ENCODE peak calls at places on chromosome 19, in ten cellular contexts. Z is endothelial cell, B is suprapubic skin, D is GM13976, Y is fibroblast of pulmonary artery, J is adrenal gland, V is fibroblast of mammary gland, F is WERI-Rb-1, O is PC-3, E is AG10803. A is an unnamed sample.

GRCh38 chr19:29404951-29405727 is 120.7 kb upstream of the VSTM2B start:
- DNase-seq in J (peak), E (no peak), D (no peak), Y (no peak), B (no peak), F (no peak), Z (no peak), O (peak), V (no peak), A (no peak)

GRCh38 chr19:43476606-43477005 is 11.2 kb upstream of the LYPD3 start:
- DNase-seq in F (no peak), B (no peak), J (no peak), V (peak), D (no peak), E (peak), O (peak), Z (no peak), Y (peak), A (no peak)

GRCh38 chr19:54451331-54451871 is 2.4 kb downstream of the LENG8 start:
- DNase-seq in E (no peak), Y (no peak), Z (no peak), D (no peak), O (peak), V (peak), B (no peak), F (no peak), J (no peak), A (no peak)

GRCh38 chr19:39937094-39937493 is 2.7 kb upstream of the FCGBP start:
- DNase-seq in E (no peak), O (no peak), D (peak), Z (no peak), V (no peak), Y (no peak), B (no peak), J (no peak), F (no peak), A (no peak)

GRCh38 chr19:3827306-3827705 is 41.1 kb upstream of the MATK start:
- DNase-seq in F (no peak), Z (no peak), D (no peak), B (no peak), O (no peak), J (no peak), Y (no peak), V (no peak), E (no peak), A (no peak)

GRCh38 chr19:5131031-5131865 is 162.3 kb downstream of the KDM4B start:
- DNase-seq in J (no peak), D (peak), E (no peak), B (no peak), V (no peak), F (no peak), Y (no peak), O (no peak), Z (no peak), A (no peak)

GRCh38 chr19:12899891-12900518 is 9.0 kb downstream of the GCDH start:
- DNase-seq in O (no peak), D (peak), Y (no peak), J (no peak), V (no peak), F (no peak), Z (no peak), B (no peak), E (no peak), A (no peak)

GRCh38 chr19:41401483-41401882 is 3.9 kb downstream of the BCKDHA start:
- DNase-seq in Y (no peak), O (no peak), B (no peak), V (no peak), D (no peak), J (no peak), Z (no peak), E (no peak), F (no peak), A (no peak)

GRCh38 chr19:7970716-7971448 is 27.4 kb upstream of the TIMM44 start:
- DNase-seq in E (peak), J (peak), Z (peak), V (peak), B (no peak), O (peak), F (peak), D (peak), Y (peak), A (no peak)

GRCh38 chr19:4548238-4548584 is 8.4 kb upstream of the LRG1 start:
- DNase-seq in V (no peak), F (no peak), Z (no peak), Y (no peak), O (no peak), E (no peak), B (no peak), J (no peak), D (no peak), A (no peak)

GRCh38 chr19:48400018-48400742 is 6.7 kb downstream of the GRIN2D start:
- DNase-seq in V (peak), O (peak), Y (peak), E (peak), J (no peak), F (no peak), Z (peak), D (peak), B (peak), A (no peak)

GRCh38 chr19:18414504-18415176 is 4.6 kb upstream of the SSBP4 start:
- DNase-seq in O (no peak), B (no peak), D (peak), Y (no peak), F (peak), Z (no peak), V (no peak), J (peak), E (no peak), A (no peak)

GRCh38 chr19:39046037-39046821 is 13.9 kb upstream of the FBXO27 start:
- DNase-seq in B (no peak), Y (no peak), V (no peak), O (peak), F (peak), E (no peak), D (no peak), J (no peak), Z (no peak), A (no peak)

GRCh38 chr19:33946535-33947323 is 150.1 kb downstream of the KCTD15 start:
- DNase-seq in Z (no peak), V (no peak), E (no peak), F (peak), O (no peak), Y (no peak), D (no peak), B (peak), J (no peak), A (peak)

GRCh38 chr19:34962281-34962944 is 1.6 kb downstream of the ZNF792 start:
- DNase-seq in Z (peak), F (no peak), V (no peak), J (peak), B (no peak), Y (peak), E (no peak), O (peak), D (no peak), A (no peak)

GRCh38 chr19:801030-801860 is 4.0 kb downstream of the PTBP1 start:
- DNase-seq in J (peak), O (peak), Y (peak), Z (no peak), E (peak), F (no peak), B (no peak), D (no peak), V (peak), A (no peak)

GRCh38 chr19:1267441-1268391 is 1.4 kb upstream of the CIRBP start:
- DNase-seq in J (peak), B (peak), F (peak), O (no peak), Y (no peak), D (no peak), Z (no peak), V (peak), E (no peak), A (no peak)

GRCh38 chr19:51971624-51972023 is 15.0 kb downstream of the ZNF350 start:
- DNase-seq in V (peak), Z (no peak), O (no peak), D (no peak), E (peak), F (peak), J (no peak), B (no peak), Y (peak), A (no peak)

GRCh38 chr19:3289971-3290569 is 65.6 kb downstream of the CELF5 start:
- DNase-seq in F (no peak), Y (no peak), Z (no peak), J (no peak), V (no peak), B (no peak), D (no peak), E (no peak), O (peak), A (no peak)

GRCh38 chr19:41218615-41219507 is at the start of gene AXL:
- DNase-seq in D (no peak), B (peak), Z (peak), F (peak), Y (peak), J (peak), E (peak), V (peak), O (peak), A (peak)

GRCh38 chr19:46618670-46619231 is 6.1 kb downstream of the PTGIR start:
- DNase-seq in Y (peak), Z (no peak), O (no peak), J (peak), D (peak), F (peak), B (no peak), E (peak), V (peak), A (no peak)

GRCh38 chr19:46533085-46534081 is 37.7 kb upstream of the PNMA8B start:
- DNase-seq in V (no peak), E (no peak), J (no peak), Y (no peak), F (no peak), B (no peak), O (no peak), D (no peak), Z (no peak), A (no peak)

GRCh38 chr19:45852941-45853340 is 10.0 kb downstream of the SYMPK start:
- DNase-seq in J (no peak), F (no peak), Y (no peak), V (peak), E (no peak), Z (no peak), D (no peak), B (no peak), O (no peak), A (no peak)

GRCh38 chr19:57466489-57466888 is 9.5 kb upstream of the VN1R1 start:
- DNase-seq in V (no peak), J (no peak), B (no peak), F (no peak), D (no peak), Y (no peak), Z (no peak), O (no peak), E (no peak), A (no peak)

GRCh38 chr19:57465680-57466381 is 8.9 kb upstream of the VN1R1 start:
- DNase-seq in B (no peak), Y (peak), J (no peak), E (peak), Z (peak), V (peak), D (peak), O (peak), F (peak), A (no peak)
- TF ChIP-seq CTCF in B (no peak), Y (peak), J (no peak), E (peak), Z (no peak), V (peak), D (peak), O (peak), F (peak), A (peak)

GRCh38 chr19:32138416-32138815 is 207.0 kb upstream of the ZNF507 start:
- DNase-seq in O (no peak), D (no peak), F (peak), Z (no peak), E (no peak), Y (no peak), V (no peak), J (no peak), B (no peak), A (no peak)
- TF ChIP-seq CTCF in O (no peak), D (no peak), F (peak), Z (peak), E (no peak), Y (no peak), V (no peak), J (no peak), B (no peak), A (peak)

GRCh38 chr19:56670401-56670960 is 1.1 kb downstream of the ZNF835 start:
- DNase-seq in F (no peak), D (no peak), J (no peak), E (no peak), V (no peak), Y (no peak), Z (no peak), O (no peak), B (no peak), A (no peak)

GRCh38 chr19:56668676-56669075 is 2.9 kb downstream of the ZNF835 start:
- DNase-seq in O (no peak), Y (no peak), E (no peak), Z (no peak), V (no peak), J (no peak), D (no peak), B (no peak), F (no peak), A (no peak)

GRCh38 chr19:56667311-56667870 is 4.2 kb downstream of the ZNF835 start:
- DNase-seq in B (no peak), Z (no peak), O (no peak), F (no peak), J (no peak), D (no peak), Y (no peak), E (no peak), V (no peak), A (no peak)

GRCh38 chr19:56670961-56671612 is 470 bp downstream of the ZNF835 start:
- DNase-seq in Y (no peak), V (no peak), E (no peak), Z (no peak), J (no peak), D (no peak), B (no peak), F (no peak), O (no peak), A (no peak)

DNA sequence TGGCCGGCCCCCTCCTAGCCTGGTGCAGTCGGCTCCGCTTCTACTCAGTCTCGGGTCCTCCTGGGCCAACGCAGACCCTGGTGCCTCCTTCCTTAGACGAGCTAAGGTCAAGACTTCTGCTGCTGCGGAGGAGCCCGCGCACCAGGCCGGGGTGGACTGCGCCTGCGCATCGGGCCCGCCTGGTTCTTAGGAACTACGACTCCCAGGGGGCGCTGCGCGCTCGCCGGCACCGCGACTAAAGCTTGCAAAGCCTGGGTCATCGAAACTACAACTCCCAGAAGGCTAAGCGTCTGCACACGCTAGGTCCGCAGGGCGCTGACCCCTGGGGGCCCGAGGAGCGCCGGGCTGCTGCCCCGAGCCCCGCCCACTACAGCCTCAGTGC is at the start of gene ZNF835:
- DNase-seq in B (peak), O (no peak), E (no peak), F (peak), V (peak), J (peak), D (peak), Z (no peak), Y (peak), A (no peak)
- TF ChIP-seq CTCF in B (peak), O (no peak), E (no peak), F (no peak), V (no peak), J (peak), D (no peak), Z (no peak), Y (no peak), A (no peak)

GRCh38 chr19:49592486-49593232 is 1.7 kb downstream of the PRR12 start:
- DNase-seq in V (peak), D (peak), J (peak), Y (no peak), B (no peak), E (no peak), Z (no peak), F (no peak), O (peak), A (no peak)
- TF ChIP-seq CTCF in V (no peak), D (no peak), J (no peak), Y (no peak), B (no peak), E (no peak), Z (no peak), F (no peak), O (no peak), A (no peak)

DNA sequence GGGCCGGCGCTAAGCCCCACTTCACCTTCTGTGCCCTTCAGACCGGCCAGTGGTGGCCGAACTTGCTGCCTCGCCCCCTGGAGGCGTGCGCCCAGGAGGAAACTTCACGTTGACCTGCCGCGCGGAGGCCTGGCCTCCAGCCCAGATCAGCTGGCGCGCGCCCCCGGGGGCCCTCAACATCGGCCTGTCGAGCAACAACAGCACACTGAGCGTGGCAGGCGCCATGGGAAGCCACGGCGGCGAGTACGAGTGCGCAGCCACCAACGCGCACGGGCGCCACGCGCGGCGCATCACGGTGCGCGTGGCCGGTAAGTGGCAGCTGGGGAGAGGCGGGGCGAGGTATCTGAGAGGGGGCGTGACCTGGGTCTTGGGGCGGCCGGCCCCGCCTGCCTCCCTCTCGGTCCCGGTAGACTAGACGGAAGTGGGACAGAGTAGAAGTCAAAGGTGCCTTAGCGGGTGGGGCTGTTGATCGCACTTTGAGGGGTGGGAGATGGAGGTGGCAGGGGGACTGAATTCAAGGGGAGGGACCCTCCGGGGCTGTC is 5.6 kb downstream of the ICAM5 start:
- DNase-seq in J (no peak), Z (no peak), F (no peak), V (no peak), E (no peak), O (no peak), B (no peak), D (peak), Y (no peak), A (no peak)
- TF ChIP-seq CTCF in J (no peak), Z (no peak), F (no peak), V (no peak), E (peak), O (peak), B (no peak), D (no peak), Y (no peak), A (no peak)

GRCh38 chr19:56155124-56155687 is 14.1 kb downstream of the ZNF444 start:
- DNase-seq in J (peak), D (peak), Z (peak), O (no peak), V (no peak), E (no peak), Y (no peak), F (peak), B (no peak), A (no peak)
- TF ChIP-seq CTCF in J (peak), D (no peak), Z (peak), O (peak), V (peak), E (peak), Y (peak), F (peak), B (peak), A (peak)